ENCODE peak calls at places on chromosomes 1 and 21, in seven cellular contexts. H is GM12891, A is GM12892, E is H1, Z is HepG2, I is GM12878, W is SK-N-SH. V is an unnamed sample.

GRCh38 chr1:108082006-108082405 is 117.0 kb upstream of the VAV3 start:
- DNase-seq in W (no peak), Z (no peak), A (no peak), E (no peak), H (no peak), I (no peak), V (no peak)

GRCh38 chr1:8395433-8395866 is 77.5 kb downstream of the SLC45A1 start:
- DNase-seq in E (no peak), Z (no peak), H (no peak), W (no peak), A (no peak), I (peak), V (no peak)

GRCh38 chr1:52920791-52921291 is 699 bp downstream of the ECHDC2 start:
- DNase-seq in W (no peak), A (no peak), Z (no peak), H (no peak), I (no peak), E (no peak), V (no peak)

GRCh38 chr1:910881-911721 is 12.6 kb upstream of the SAMD11 start:
- DNase-seq in W (peak), A (peak), Z (no peak), E (no peak), H (peak), I (no peak), V (peak)

GRCh38 chr21:16323586-16323985 is 593.8 kb downstream of the USP25 start:
- DNase-seq in A (no peak), E (no peak), I (no peak), Z (no peak), H (no peak), W (no peak), V (no peak)

GRCh38 chr1:169550294-169550693 is 36.0 kb downstream of the F5 start:
- DNase-seq in E (no peak), H (no peak), W (peak), Z (peak), I (no peak), A (peak), V (peak)

GRCh38 chr21:44464351-44464750 is 9.0 kb downstream of the LRRC3 start:
- DNase-seq in I (no peak), A (no peak), Z (no peak), H (no peak), W (no peak), E (no peak), V (no peak)

GRCh38 chr1:1763657-1764621 is 14.3 kb downstream of the NADK start:
- DNase-seq in I (no peak), Z (no peak), H (no peak), W (no peak), E (no peak), A (no peak), V (no peak)

GRCh38 chr1:37410080-37410479 is 64.3 kb upstream of the ZC3H12A start:
- DNase-seq in A (no peak), E (no peak), Z (no peak), I (no peak), H (no peak), W (no peak), V (peak)

GRCh38 chr1:20405893-20406604 is 80.0 kb downstream of the CAMK2N1 start:
- DNase-seq in I (no peak), H (no peak), Z (no peak), W (no peak), E (no peak), A (no peak), V (no peak)

GRCh38 chr1:235642021-235642942 is 7.3 kb downstream of the GNG4 start:
- DNase-seq in A (peak), W (peak), E (no peak), Z (no peak), I (no peak), H (peak), V (peak)

GRCh38 chr1:20729990-20730689 is 2.4 kb downstream of the SH2D5 start:
- DNase-seq in Z (no peak), A (no peak), I (no peak), E (no peak), H (no peak), W (peak), V (no peak)

GRCh38 chr1:231093158-231093922 is 53.3 kb upstream of the FAM89A start:
- DNase-seq in A (no peak), W (no peak), E (no peak), H (no peak), Z (no peak), I (no peak), V (no peak)

GRCh38 chr1:10867138-10867721 is 70.8 kb upstream of the CASZ1 start:
- DNase-seq in I (no peak), A (peak), H (peak), E (no peak), Z (no peak), W (peak), V (peak)

GRCh38 chr1:31706384-31707058 is 2.7 kb upstream of the COL16A1 start:
- DNase-seq in A (no peak), Z (no peak), I (no peak), E (no peak), H (no peak), W (peak), V (no peak)

GRCh38 chr1:941588-942383 is 17.3 kb downstream of the NOC2L start:
- DNase-seq in Z (peak), H (peak), E (no peak), A (peak), W (peak), I (no peak), V (peak)

GRCh38 chr1:211548321-211549091 is 30.5 kb downstream of the SLC30A1 start:
- DNase-seq in H (no peak), E (no peak), Z (no peak), I (no peak), W (no peak), A (no peak), V (peak)

GRCh38 chr1:11301593-11301992 is 28.6 kb downstream of the UBIAD1 start:
- DNase-seq in A (no peak), Z (no peak), I (no peak), H (no peak), W (peak), E (no peak), V (no peak)

GRCh38 chr21:40625991-40626390 is 221.0 kb downstream of the DSCAM start:
- DNase-seq in H (no peak), W (no peak), E (no peak), A (no peak), Z (no peak), I (no peak), V (no peak)

GRCh38 chr1:227033880-227034279 is 93.8 kb downstream of the COQ8A start:
- DNase-seq in I (no peak), W (no peak), H (no peak), E (no peak), Z (no peak), A (no peak), V (no peak)

GRCh38 chr21:35529141-35529863 is 480.2 kb upstream of the RUNX1 start:
- DNase-seq in Z (no peak), H (no peak), A (no peak), I (no peak), E (no peak), W (no peak), V (no peak)

GRCh38 chr1:211738096-211738708 is 62.8 kb upstream of the NEK2 start:
- DNase-seq in I (no peak), A (no peak), W (no peak), H (no peak), E (no peak), Z (no peak), V (no peak)

GRCh38 chr1:157482174-157482573 is 70.1 kb downstream of the FCRL5 start:
- DNase-seq in H (no peak), E (no peak), I (no peak), Z (no peak), W (no peak), A (no peak), V (no peak)

GRCh38 chr1:59199734-59200376 is 97.0 kb upstream of the FGGY start:
- DNase-seq in H (no peak), I (no peak), E (no peak), W (no peak), A (no peak), Z (no peak), V (no peak)

GRCh38 chr1:238409191-238409846 is 518.6 kb upstream of the ZP4 start:
- DNase-seq in E (no peak), Z (no peak), A (no peak), W (no peak), H (no peak), I (no peak), V (no peak)

GRCh38 chr1:208174200-208174599 is 70.0 kb downstream of the PLXNA2 start:
- DNase-seq in A (no peak), Z (no peak), I (no peak), W (no peak), E (no peak), H (no peak), V (peak)

GRCh38 chr21:9837946-9838801 is 683.2 kb upstream of the TPTE start:
- DNase-seq in I (no peak), H (no peak), E (no peak), A (no peak), Z (no peak), W (peak), V (peak)

GRCh38 chr1:229190057-229190590 is 80.8 kb upstream of the RAB4A start:
- DNase-seq in E (no peak), H (no peak), A (no peak), W (peak), I (no peak), Z (no peak), V (no peak)

GRCh38 chr21:28821276-28822063 is 171.2 kb downstream of the LTN1 start:
- DNase-seq in H (no peak), I (no peak), W (no peak), E (no peak), Z (no peak), A (no peak), V (no peak)

GRCh38 chr21:28822882-28823335 is 169.8 kb downstream of the LTN1 start:
- DNase-seq in E (no peak), I (no peak), W (peak), H (no peak), A (no peak), Z (peak), V (no peak)

GRCh38 chr21:28823464-28823863 is 169.2 kb downstream of the LTN1 start:
- DNase-seq in I (no peak), H (no peak), E (no peak), W (no peak), Z (no peak), A (no peak), V (no peak)

GRCh38 chr21:28822064-28822402 is 170.6 kb downstream of the LTN1 start:
- DNase-seq in I (no peak), W (no peak), Z (no peak), E (no peak), H (no peak), A (no peak), V (no peak)

GRCh38 chr21:28818663-28819278 is 173.9 kb downstream of the LTN1 start:
- DNase-seq in Z (no peak), I (no peak), E (no peak), H (no peak), A (no peak), W (no peak), V (no peak)
- TF ChIP-seq TAF1 in Z (no peak), I (no peak), E (no peak), H (no peak), A (no peak), W (no peak), V (no peak)

GRCh38 chr1:196933531-196934189 is 9.9 kb upstream of the CFHR2 start:
- DNase-seq in E (peak), I (no peak), A (no peak), H (no peak), Z (no peak), W (peak), V (peak)
- TF ChIP-seq TAF1 in E (no peak), I (no peak), A (no peak), H (no peak), Z (no peak), W (no peak), V (peak)

GRCh38 chr1:9689011-9689706 is 37.6 kb downstream of the PIK3CD start:
- DNase-seq in Z (peak), W (peak), E (no peak), H (peak), A (peak), I (no peak), V (peak)
- TF ChIP-seq TAF1 in Z (no peak), W (no peak), E (peak), H (no peak), A (no peak), I (no peak), V (no peak)

GRCh38 chr1:174367892-174368291 is 79.9 kb upstream of the GPR52 start:
- DNase-seq in I (no peak), Z (no peak), H (no peak), A (no peak), W (no peak), E (no peak), V (no peak)
- TF ChIP-seq TAF1 in I (no peak), Z (no peak), H (no peak), A (no peak), W (no peak), E (no peak), V (no peak)

DNA sequence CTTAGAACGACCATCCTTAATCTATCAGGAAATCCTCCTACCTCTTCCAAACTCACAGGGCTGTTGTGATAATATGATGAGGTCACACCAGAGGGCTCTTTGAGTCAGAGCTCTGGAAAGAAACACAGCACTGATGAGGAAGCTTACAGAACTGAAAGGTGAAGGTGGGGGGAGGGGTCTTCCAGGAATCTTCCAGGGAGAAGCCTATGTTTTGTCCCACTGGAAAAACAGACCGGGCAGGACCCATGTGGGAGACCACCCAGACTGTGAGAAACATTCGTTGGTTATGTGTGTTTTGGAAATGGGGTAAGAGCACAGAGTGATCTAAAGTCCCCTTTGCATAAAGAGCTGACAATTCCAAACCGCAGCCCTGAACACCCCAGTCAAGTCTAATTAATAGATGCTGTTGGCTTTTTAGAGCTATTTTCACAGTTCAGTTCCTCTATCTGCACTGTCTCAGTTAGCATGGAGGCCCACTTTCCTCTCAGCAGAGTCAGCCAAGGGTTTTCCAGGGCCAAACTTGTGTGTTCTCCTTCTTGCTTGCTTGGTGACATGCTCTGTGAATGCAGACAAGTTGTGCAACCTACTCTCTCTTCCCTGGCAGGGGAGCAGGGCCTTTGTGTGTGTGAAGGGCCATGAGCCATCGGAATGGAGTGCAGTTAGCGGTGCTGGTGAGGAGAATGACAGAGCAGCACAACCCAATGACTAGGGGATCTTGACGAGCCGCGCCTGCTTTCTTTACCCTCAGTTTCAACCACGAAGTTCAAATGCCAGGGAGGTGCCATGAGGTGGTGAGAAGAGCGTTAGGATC is 12.3 kb downstream of the PHLDA3 start:
- DNase-seq in I (no peak), W (no peak), H (no peak), Z (peak), E (no peak), A (no peak), V (peak)
- TF ChIP-seq TAF1 in I (no peak), W (no peak), H (no peak), Z (no peak), E (no peak), A (no peak), V (no peak)

GRCh38 chr1:192861860-192862259 is 53.0 kb downstream of the RGS2 start:
- DNase-seq in I (no peak), A (no peak), Z (no peak), W (no peak), H (no peak), E (no peak), V (no peak)

GRCh38 chr1:192862271-192862670 is 53.4 kb downstream of the RGS2 start:
- DNase-seq in I (no peak), E (no peak), A (no peak), H (no peak), Z (no peak), W (no peak), V (no peak)

GRCh38 chr1:192858456-192858855 is 49.6 kb downstream of the RGS2 start:
- DNase-seq in Z (no peak), W (no peak), I (no peak), A (no peak), E (no peak), H (no peak), V (no peak)

GRCh38 chr1:192860478-192861185 is 51.8 kb downstream of the RGS2 start:
- DNase-seq in A (no peak), I (no peak), W (no peak), H (no peak), E (no peak), Z (no peak), V (no peak)

GRCh38 chr1:192859808-192860207 is 51.0 kb downstream of the RGS2 start:
- DNase-seq in I (no peak), H (no peak), W (no peak), E (no peak), Z (no peak), A (no peak), V (no peak)
- TF ChIP-seq TAF1 in I (no peak), H (no peak), W (no peak), E (no peak), Z (no peak), A (no peak), V (no peak)

DNA sequence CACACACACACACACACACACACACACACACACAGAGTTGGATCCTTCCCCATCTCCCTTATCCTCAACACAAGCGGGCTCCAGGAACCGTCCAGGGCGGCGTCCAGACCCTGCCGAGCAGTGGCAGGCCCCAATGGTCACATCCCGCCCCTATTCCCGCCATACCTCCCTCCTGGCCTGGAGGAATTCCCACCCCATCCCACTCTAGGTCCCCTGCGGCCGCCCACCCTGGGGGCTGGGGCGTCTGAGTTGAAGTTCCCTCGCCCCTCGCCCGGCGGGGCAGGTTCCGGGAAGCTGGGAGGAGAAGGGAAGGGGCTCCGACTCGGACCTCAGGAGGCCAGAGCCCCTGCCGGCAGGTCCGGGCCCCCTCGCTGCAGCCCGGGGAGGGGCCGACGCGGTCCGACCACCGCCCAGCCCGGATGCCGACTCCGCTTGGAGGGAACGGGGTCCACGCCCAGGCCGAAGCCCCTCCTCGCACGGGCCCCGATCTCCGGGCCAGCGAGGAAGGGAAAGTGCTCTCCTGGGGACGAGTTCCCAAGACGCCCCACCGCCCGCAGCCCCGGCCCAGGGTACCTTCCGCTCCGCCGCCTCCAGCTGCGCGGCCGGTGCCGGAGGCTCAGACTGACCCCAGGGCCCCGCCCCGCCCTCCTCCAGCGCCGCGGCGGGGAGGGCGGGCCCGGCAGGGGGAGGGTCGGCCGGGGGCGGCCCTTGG is at the start of gene RHOC:
- DNase-seq in E (no peak), W (peak), Z (no peak), H (peak), I (no peak), A (peak), V (peak)
- TF ChIP-seq TAF1 in E (no peak), W (peak), Z (peak), H (no peak), I (no peak), A (no peak), V (peak)

GRCh38 chr1:246638941-246639655 is 72.8 kb downstream of the CNST start:
- DNase-seq in I (no peak), H (no peak), Z (no peak), E (no peak), A (no peak), W (no peak), V (no peak)
- TF ChIP-seq TAF1 in I (no peak), H (no peak), Z (no peak), E (no peak), A (no peak), W (no peak), V (no peak)